ENCODE peak calls at places on chromosomes 1 and 21, in six cellular contexts. V is stimulated activated CD8-positive, alpha-beta memory T cell treated with anti-CD3 and anti-CD28 coated beads, Interleukin-2, amount 100 ng/mL, for 48 hours; N is LHCN-M2; F is tibial nerve; M is C1 segment of cervical spinal cord; O is memory B cell. J is an unnamed sample.

GRCh38 chr1:217372251-217372970 is 258.5 kb downstream of the GPATCH2 start:
- DNase-seq in O (no peak), F (no peak), M (no peak), V (no peak), N (no peak), J (no peak)

GRCh38 chr1:111833334-111833733 is 77.6 kb downstream of the DDX20 start:
- DNase-seq in M (no peak), O (no peak), F (no peak), V (no peak), N (peak), J (no peak)

GRCh38 chr1:10667815-10668214 is 128.6 kb downstream of the CASZ1 start:
- DNase-seq in F (no peak), O (no peak), M (no peak), N (no peak), V (no peak), J (no peak)

GRCh38 chr21:21712761-21713558 is 714.8 kb downstream of the NCAM2 start:
- DNase-seq in V (no peak), M (no peak), N (peak), F (no peak), O (no peak), J (no peak)

GRCh38 chr1:93874025-93874651 is 4.9 kb downstream of the DNTTIP2 start:
- DNase-seq in F (no peak), M (no peak), V (no peak), O (no peak), N (peak), J (no peak)

GRCh38 chr1:7469255-7469938 is 301.7 kb upstream of the VAMP3 start:
- DNase-seq in O (no peak), N (peak), M (no peak), V (no peak), F (no peak), J (no peak)

GRCh38 chr1:25624155-25624554 is 7.6 kb downstream of the MAN1C1 start:
- DNase-seq in V (no peak), M (no peak), F (no peak), N (no peak), O (no peak), J (no peak)

GRCh38 chr1:119435061-119435460 is 20.1 kb downstream of the HSD3B2 start:
- DNase-seq in O (no peak), F (no peak), M (no peak), N (peak), V (no peak), J (no peak)